ENCODE peak calls at places on chromosomes 12 and 14, in eight cellular contexts. A is mesenchymal stem cell; T is right lobe of liver; F is transverse colon; I is psoas muscle; E is cardiac muscle cell; B is upper lobe of right lung; Y is CD8-positive, alpha-beta T cell. D is an unnamed sample.

GRCh38 chr12:26298785-26299621 is 103.6 kb downstream of the SSPN start:
- DNase-seq in A (peak; percentile 92), T (no peak), F (no peak), I (no peak), E (peak; percentile 19), B (no peak), Y (no peak), D (peak; percentile 20)

GRCh38 chr14:81275305-81275950 is 54.7 kb upstream of the GTF2A1 start:
- DNase-seq in A (no peak), T (no peak), F (no peak), I (no peak), E (no peak), B (no peak), Y (no peak), D (no peak)

GRCh38 chr12:49365542-49365941 is 1.7 kb upstream of the SPATS2 start:
- DNase-seq in A (peak; percentile 31), T (no peak), F (no peak), I (no peak), E (no peak), B (no peak), Y (no peak), D (no peak)

GRCh38 chr14:23366163-23366921 is 1.4 kb upstream of the EFS start:
- DNase-seq in A (peak; percentile 85), T (peak; percentile 55), F (peak; percentile 42), I (peak; percentile 83), E (peak; percentile 88), B (peak; percentile 82), Y (no peak), D (peak; percentile 87)

GRCh38 chr14:72544615-72545387 is 349.1 kb downstream of the DPF3 start:
- DNase-seq in A (no peak), T (no peak), F (no peak), I (no peak), E (no peak), B (no peak), Y (no peak), D (peak; percentile 69)

GRCh38 chr14:23095196-23096108 is at the start of gene C14orf119:
- DNase-seq in A (peak; percentile 100), T (no peak), F (peak; percentile 100), I (peak; percentile 100), E (peak; percentile 100), B (peak; percentile 96), Y (peak; percentile 100), D (peak; percentile 93)

GRCh38 chr12:6606331-6607131 is 648 bp downstream of the CHD4 start:
- DNase-seq in A (peak; percentile 62), T (peak; percentile 84), F (peak; percentile 72), I (peak; percentile 88), E (peak; percentile 63), B (peak; percentile 88), Y (peak; percentile 78), D (peak; percentile 73)

GRCh38 chr14:46259536-46259935 is 392.0 kb downstream of the RPL10L start:
- DNase-seq in A (no peak), T (no peak), F (no peak), I (no peak), E (peak; percentile 10), B (no peak), Y (no peak), D (no peak)

GRCh38 chr12:615620-616019 is 47.6 kb downstream of the NINJ2 start:
- DNase-seq in A (peak; percentile 68), T (no peak), F (no peak), I (peak; percentile 68), E (no peak), B (no peak), Y (no peak), D (no peak)

GRCh38 chr12:66077542-66077941 is 53.0 kb downstream of the LLPH start:
- DNase-seq in A (no peak), T (no peak), F (no peak), I (no peak), E (no peak), B (no peak), Y (no peak), D (no peak)

GRCh38 chr14:104315169-104315568 is 176.8 kb downstream of the KIF26A start:
- DNase-seq in A (no peak), T (no peak), F (no peak), I (no peak), E (no peak), B (no peak), Y (no peak), D (no peak)

GRCh38 chr14:34043627-34044372 is 92.9 kb upstream of the EGLN3 start:
- DNase-seq in A (no peak), T (no peak), F (no peak), I (no peak), E (no peak), B (no peak), Y (peak; percentile 21), D (no peak)

GRCh38 chr12:3097186-3097804 is 20.1 kb downstream of the TSPAN9 start:
- DNase-seq in A (peak; percentile 77), T (peak; percentile 86), F (peak; percentile 59), I (peak; percentile 68), E (peak; percentile 74), B (peak; percentile 74), Y (no peak), D (no peak)

GRCh38 chr14:99649219-99649618 is 4.3 kb downstream of the HHIPL1 start:
- DNase-seq in A (no peak), T (no peak), F (no peak), I (no peak), E (no peak), B (no peak), Y (no peak), D (peak; percentile 77)

GRCh38 chr14:74595006-74595735 is 16.9 kb downstream of the LTBP2 start:
- DNase-seq in A (peak; percentile 38), T (no peak), F (peak; percentile 36), I (peak; percentile 86), E (no peak), B (no peak), Y (no peak), D (peak; percentile 81)

GRCh38 chr12:30268036-30268435 is 427.6 kb downstream of the IPO8 start:
- DNase-seq in A (no peak), T (no peak), F (no peak), I (no peak), E (no peak), B (no peak), Y (no peak), D (no peak)

GRCh38 chr14:99125113-99125512 is 146.9 kb downstream of the BCL11B start:
- DNase-seq in A (no peak), T (no peak), F (no peak), I (no peak), E (no peak), B (no peak), Y (no peak), D (no peak)

GRCh38 chr12:115470977-115471376 is 787.0 kb upstream of the TBX3 start:
- DNase-seq in A (no peak), T (no peak), F (no peak), I (no peak), E (no peak), B (no peak), Y (no peak), D (no peak)

GRCh38 chr12:115472852-115473251 is 788.9 kb upstream of the TBX3 start:
- DNase-seq in A (no peak), T (no peak), F (no peak), I (no peak), E (no peak), B (no peak), Y (no peak), D (no peak)

GRCh38 chr12:115473257-115473956 is 789.4 kb upstream of the TBX3 start:
- DNase-seq in A (no peak), T (no peak), F (no peak), I (no peak), E (no peak), B (no peak), Y (no peak), D (peak; percentile 25)

GRCh38 chr12:115468087-115468510 is 784.1 kb upstream of the TBX3 start:
- DNase-seq in A (no peak), T (peak; percentile 86), F (peak; percentile 67), I (no peak), E (no peak), B (no peak), Y (no peak), D (no peak)

GRCh38 chr12:115470526-115470925 is 786.6 kb upstream of the TBX3 start:
- DNase-seq in A (no peak), T (no peak), F (no peak), I (no peak), E (no peak), B (no peak), Y (no peak), D (no peak)
- H3K4me3 ChIP-seq in A (no peak overlapping the region), T (no peak overlapping the region), F (no peak overlapping the region), I (no peak overlapping the region), E (no peak overlapping the region), B (no peak overlapping the region), Y (no peak overlapping the region), D (no peak overlapping the region)

GRCh38 chr14:79734151-79734550 is 477.2 kb downstream of the DIO2 start:
- DNase-seq in A (no peak), T (no peak), F (no peak), I (no peak), E (no peak), B (no peak), Y (no peak), D (no peak)
- H3K9me3 ChIP-seq in A (peaks cover 27% of the 10 kb centered on the region), T (no peaks in the 10 kb centered on the region), F (peaks cover 8% of the 10 kb centered on the region), I (peaks cover 9% of the 10 kb centered on the region), E (no peaks in the 10 kb centered on the region), B (peaks cover 11% of the 10 kb centered on the region), Y (no peaks in the 10 kb centered on the region), D (no peaks in the 10 kb centered on the region)

DNA sequence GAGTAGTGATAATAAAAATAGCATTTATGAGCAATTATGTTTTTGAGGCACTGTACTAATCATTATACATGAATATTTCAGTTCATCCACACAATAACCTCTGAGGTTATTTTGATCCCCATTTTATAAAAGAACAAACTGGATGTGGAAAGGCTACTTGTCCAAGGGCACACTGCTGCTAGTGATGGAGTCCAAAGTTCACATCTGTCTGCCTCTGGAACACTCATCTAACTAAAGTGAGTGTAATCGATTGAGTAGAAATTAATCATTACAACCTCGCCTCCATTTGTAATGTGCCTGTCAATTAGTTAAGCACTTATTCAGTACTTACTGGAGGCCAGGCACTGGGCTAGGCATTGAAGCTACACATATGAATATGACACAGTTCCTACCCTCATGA is 55.4 kb downstream of the TMEM260 start:
- DNase-seq in A (no peak), T (no peak), F (no peak), I (no peak), E (no peak), B (no peak), Y (no peak), D (no peak)
- H3K36me3 ChIP-seq in A (peaks cover 91% of the 10 kb centered on the region), T (no peaks in the 10 kb centered on the region), F (peaks cover 84% of the 10 kb centered on the region), I (peaks cover 6% of the 10 kb centered on the region), E (peaks cover 53% of the 10 kb centered on the region), B (peaks cover 85% of the 10 kb centered on the region), Y (peaks cover 48% of the 10 kb centered on the region), D (no peaks in the 10 kb centered on the region)

GRCh38 chr12:41936333-41936732 is 208.3 kb downstream of the GXYLT1 start:
- DNase-seq in A (no peak), T (no peak), F (no peak), I (no peak), E (no peak), B (no peak), Y (no peak), D (no peak)

GRCh38 chr12:41932470-41932991 is 212.1 kb downstream of the GXYLT1 start:
- DNase-seq in A (peak; percentile 23), T (peak; percentile 77), F (peak; percentile 28), I (peak; percentile 78), E (peak; percentile 57), B (peak; percentile 83), Y (peak; percentile 17), D (peak; percentile 43)

GRCh38 chr12:41932028-41932427 is 212.6 kb downstream of the GXYLT1 start:
- DNase-seq in A (no peak), T (no peak), F (no peak), I (no peak), E (no peak), B (no peak), Y (no peak), D (no peak)
- H3K4me3 ChIP-seq in A (peak overlapping the region; percentile 80), T (peak overlapping the region; percentile 15), F (peak overlapping the region; percentile 30), I (peak overlapping the region; percentile 67), E (no peak overlapping the region), B (peak overlapping the region; percentile 54), Y (peak overlapping the region; percentile 30), D (no peak overlapping the region)

GRCh38 chr12:132321321-132322118 is 7.9 kb downstream of the GALNT9 start:
- DNase-seq in A (no peak), T (no peak), F (no peak), I (peak; percentile 30), E (no peak), B (no peak), Y (no peak), D (no peak)
- H3K9me3 ChIP-seq in A (no peaks in the 10 kb centered on the region), T (no peaks in the 10 kb centered on the region), F (no peaks in the 10 kb centered on the region), I (no peaks in the 10 kb centered on the region), E (no peaks in the 10 kb centered on the region), B (no peaks in the 10 kb centered on the region), Y (no peaks in the 10 kb centered on the region), D (peaks cover 4% of the 10 kb centered on the region)